ENCODE peak calls at places on chromosomes 2 and 18, in seven cellular contexts. X, Y, S, F, P, A and J are unnamed samples.

GRCh38 chr18:73913505-73913904 is 234.1 kb downstream of the FBXO15 start:
- DNase-seq in X (no peak), A (no peak), Y (no peak), P (no peak), F (no peak), S (no peak), J (no peak)

GRCh38 chr2:199085201-199085750 is 372.5 kb downstream of the SATB2 start:
- DNase-seq in Y (peak; percentile 17), S (peak; percentile 16), A (no peak), F (no peak), P (no peak), X (no peak), J (no peak)

GRCh38 chr18:55998071-55998522 is 410.1 kb upstream of the TCF4 start:
- DNase-seq in A (no peak), F (no peak), X (no peak), S (peak; percentile 71), Y (no peak), P (peak; percentile 33), J (no peak)

GRCh38 chr18:9619545-9619944 is 5.2 kb upstream of the PPP4R1 start:
- DNase-seq in F (no peak), X (no peak), S (peak; percentile 80), A (no peak), P (no peak), Y (no peak), J (peak; percentile 50)

GRCh38 chr2:181778621-181779195 is 98.4 kb upstream of the NEUROD1 start:
- DNase-seq in S (peak; percentile 15), P (no peak), F (no peak), Y (no peak), A (no peak), X (no peak), J (no peak)

GRCh38 chr2:221590861-221591260 is 18.8 kb upstream of the EPHA4 start:
- DNase-seq in X (no peak), P (no peak), A (no peak), S (no peak), F (no peak), Y (no peak), J (no peak)

GRCh38 chr2:74032909-74033261 is 48.2 kb downstream of the TET3 start:
- DNase-seq in X (no peak), S (no peak), F (no peak), A (no peak), P (no peak), Y (no peak), J (no peak)

GRCh38 chr2:29022455-29023128 is 41.5 kb downstream of the TOGARAM2 start:
- DNase-seq in X (no peak), S (no peak), F (no peak), P (no peak), Y (no peak), A (no peak), J (no peak)

GRCh38 chr18:3508576-3509559 is 58.9 kb downstream of the TGIF1 start:
- DNase-seq in Y (no peak), A (no peak), S (no peak), F (no peak), P (no peak), X (no peak), J (no peak)

GRCh38 chr2:113977660-113978523 is 88.0 kb downstream of the ACTR3 start:
- DNase-seq in A (no peak), X (no peak), F (no peak), S (peak; percentile 75), Y (peak; percentile 100), P (peak; percentile 37), J (peak; percentile 42)

GRCh38 chr2:223894968-223895367 is 50.2 kb downstream of the WDFY1 start:
- DNase-seq in P (no peak), X (no peak), A (no peak), S (no peak), Y (no peak), F (no peak), J (peak; percentile 82)